ENCODE peak calls at places on chromosome 4, in four cellular contexts. Z, J, O and P are unnamed samples.
A peak's percentile ranks its signal among the peaks of the same experiment; 100 is the strongest.

GRCh38 chr4:40918330-40918729 is 168.6 kb downstream of the NSUN7 start:
- DNase-seq in Z (no peak), J (no peak), O (peak; percentile 54), P (no peak)

GRCh38 chr4:148216866-148217814 is 225.1 kb downstream of the NR3C2 start:
- DNase-seq in Z (no peak), J (no peak), O (no peak), P (no peak)

GRCh38 chr4:140427919-140428471 is 547 bp upstream of the CLGN start:
- DNase-seq in Z (no peak), J (peak; percentile 63), O (no peak), P (no peak)

GRCh38 chr4:3204021-3204431 is 44.9 kb upstream of the MSANTD1 start:
- DNase-seq in Z (no peak), J (no peak), O (no peak), P (no peak)

GRCh38 chr4:1767770-1768366 is 25.2 kb upstream of the FGFR3 start:
- DNase-seq in Z (no peak), J (peak; percentile 87), O (peak; percentile 45), P (peak; percentile 82)

GRCh38 chr4:150518559-150518958 is 63.4 kb upstream of the MAB21L2 start:
- DNase-seq in Z (no peak), J (no peak), O (no peak), P (no peak)

GRCh38 chr4:135718019-135718418 is 1516.4 kb upstream of the PABPC4L start:
- DNase-seq in Z (no peak), J (no peak), O (no peak), P (no peak)

GRCh38 chr4:118865091-118865708 is 23.5 kb upstream of the SYNPO2 start:
- DNase-seq in Z (no peak), J (peak; percentile 60), O (peak; percentile 23), P (no peak)

GRCh38 chr4:117400039-117400835 is 314.9 kb upstream of the TRAM1L1 start:
- DNase-seq in Z (no peak), J (no peak), O (no peak), P (no peak)

GRCh38 chr4:26015133-26015651 is 101.2 kb downstream of the SMIM20 start:
- DNase-seq in Z (no peak), J (no peak), O (no peak), P (no peak)

GRCh38 chr4:37615720-37616063 is 70.5 kb downstream of the RELL1 start:
- DNase-seq in Z (no peak), J (no peak), O (no peak), P (no peak)

GRCh38 chr4:13910556-13910955 is 283.0 kb upstream of the BOD1L1 start:
- DNase-seq in Z (no peak), J (no peak), O (no peak), P (no peak)

GRCh38 chr4:13912966-13913365 is 285.4 kb upstream of the BOD1L1 start:
- DNase-seq in Z (no peak), J (peak; percentile 18), O (no peak), P (no peak)

GRCh38 chr4:13908455-13908854 is 280.9 kb upstream of the BOD1L1 start:
- DNase-seq in Z (no peak), J (no peak), O (no peak), P (no peak)

GRCh38 chr4:13912436-13912835 is 284.9 kb upstream of the BOD1L1 start:
- DNase-seq in Z (no peak), J (peak; percentile 20), O (no peak), P (no peak)

GRCh38 chr4:13911256-13911655 is 283.7 kb upstream of the BOD1L1 start:
- DNase-seq in Z (no peak), J (no peak), O (no peak), P (no peak)
- H3K4me1 ChIP-seq in Z (no peaks in the 10 kb centered on the region), J (peaks cover 42% of the 10 kb centered on the region), O (no peaks in the 10 kb centered on the region), P (no peaks in the 10 kb centered on the region)

GRCh38 chr4:80202784-80203553 is 5.7 kb downstream of the PRDM8 start:
- DNase-seq in Z (peak; percentile 25), J (peak; percentile 20), O (no peak), P (peak; percentile 59)

GRCh38 chr4:80202190-80202711 is 4.9 kb downstream of the PRDM8 start:
- DNase-seq in Z (peak; percentile 77), J (peak; percentile 84), O (peak; percentile 87), P (peak; percentile 90)

GRCh38 chr4:80199947-80200346 is 2.6 kb downstream of the PRDM8 start:
- DNase-seq in Z (no peak), J (no peak), O (no peak), P (no peak)

GRCh38 chr4:80199004-80199579 is 1.8 kb downstream of the PRDM8 start:
- DNase-seq in Z (no peak), J (no peak), O (no peak), P (no peak)

DNA sequence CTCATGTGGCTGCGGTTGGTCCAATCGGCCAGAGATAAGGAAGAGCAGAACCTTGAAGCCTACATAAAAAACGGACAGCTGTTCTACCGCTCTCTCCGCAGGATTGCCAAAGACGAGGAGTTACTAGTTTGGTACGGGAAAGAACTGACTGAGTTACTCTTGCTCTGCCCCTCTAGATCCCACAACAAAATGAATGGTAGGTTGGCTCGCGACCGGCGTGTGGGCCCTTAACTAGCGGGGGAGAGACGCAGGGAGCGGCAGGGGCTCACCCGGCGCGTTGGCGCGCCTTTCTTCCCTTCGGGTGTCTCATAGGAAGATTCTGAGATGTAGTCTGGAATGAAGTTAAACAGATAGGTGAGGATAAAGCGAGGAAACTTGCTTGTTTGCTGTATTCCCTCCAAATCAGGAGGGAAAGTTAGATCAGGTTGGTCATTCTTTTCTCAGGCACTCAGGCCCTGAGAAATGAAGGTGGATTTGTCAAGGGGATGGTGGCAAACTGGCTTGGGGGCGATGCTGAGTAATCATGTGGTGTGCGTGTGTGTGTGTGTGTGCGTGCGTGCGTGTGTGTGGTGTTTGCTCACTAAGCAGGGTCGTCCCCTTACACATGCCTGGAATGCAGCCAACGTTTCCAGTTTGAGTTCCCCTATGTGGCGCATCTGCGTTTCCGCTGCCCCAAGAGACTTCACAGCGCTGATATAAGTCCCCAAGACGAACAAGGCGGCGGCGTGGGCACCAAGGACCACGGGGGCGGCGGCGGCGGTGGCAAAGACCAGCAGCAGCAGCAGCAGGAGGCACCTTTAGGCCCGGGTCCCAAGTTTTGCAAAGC is 4.2 kb downstream of the PRDM8 start:
- DNase-seq in Z (peak; percentile 53), J (no peak), O (no peak), P (peak; percentile 65)
- H3K27me3 ChIP-seq in Z (no peaks in the 10 kb centered on the region), J (peaks cover 1% of the 10 kb centered on the region), O (peaks cover 23% of the 10 kb centered on the region), P (peaks cover 57% of the 10 kb centered on the region)

GRCh38 chr4:93834371-93835066 is 6.0 kb downstream of the ATOH1 start:
- DNase-seq in Z (no peak), J (no peak), O (no peak), P (no peak)
- H3K9me3 ChIP-seq in Z (no peaks in the 10 kb centered on the region), J (no peaks in the 10 kb centered on the region), O (no peaks in the 10 kb centered on the region), P (no peaks in the 10 kb centered on the region)

DNA sequence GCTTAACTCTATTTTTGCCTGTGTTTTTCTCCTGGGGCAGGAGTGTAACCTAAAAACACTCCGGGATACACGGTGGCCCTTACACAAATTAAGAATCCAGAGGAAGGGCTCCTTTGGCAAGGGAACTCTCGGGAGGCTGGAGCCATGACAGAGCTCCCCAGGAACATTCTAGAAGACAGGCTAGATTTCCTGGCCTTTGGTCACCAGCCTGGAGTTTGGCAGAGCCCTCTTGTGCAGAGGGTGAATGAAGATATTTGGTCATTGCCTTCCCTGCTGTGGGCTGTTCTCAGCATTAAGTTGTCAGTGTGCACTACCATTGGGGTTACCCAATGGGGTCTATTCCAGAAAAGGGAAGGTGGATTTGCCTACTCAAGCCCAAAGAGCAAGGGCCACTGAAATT is 53.8 kb upstream of the LNX1 start:
- DNase-seq in Z (no peak), J (no peak), O (no peak), P (no peak)
- H3K4me1 ChIP-seq in Z (no peaks in the 10 kb centered on the region), J (peaks cover 39% of the 10 kb centered on the region), O (no peaks in the 10 kb centered on the region), P (peaks cover 32% of the 10 kb centered on the region)

GRCh38 chr4:112332398-112332797 is 35.2 kb downstream of the ALPK1 start:
- DNase-seq in Z (no peak), J (no peak), O (no peak), P (no peak)
- H3K27me3 ChIP-seq in Z (no peaks in the 10 kb centered on the region), J (no peaks in the 10 kb centered on the region), O (no peaks in the 10 kb centered on the region), P (no peaks in the 10 kb centered on the region)

DNA sequence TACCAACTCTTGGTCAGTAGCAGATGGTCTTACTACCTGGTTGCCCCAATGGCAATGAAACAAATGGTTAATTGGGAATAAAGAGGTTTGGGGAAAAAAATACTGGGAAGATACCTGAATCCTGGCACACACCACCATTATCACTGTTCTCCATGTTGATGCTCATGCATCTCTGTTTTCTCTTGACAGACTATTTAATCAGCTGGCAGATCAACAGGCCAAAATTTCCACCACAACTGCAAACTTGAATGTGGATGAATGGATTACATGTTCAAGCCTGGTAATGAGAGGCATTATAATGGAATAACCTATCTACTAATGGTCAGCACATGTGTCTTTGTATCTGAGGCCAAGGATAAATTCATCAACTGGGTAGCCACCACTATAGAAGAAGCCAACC is 45.7 kb downstream of the ZNF721 start:
- DNase-seq in Z (no peak), J (no peak), O (no peak), P (no peak)
- H3K9me3 ChIP-seq in Z (peaks cover 63% of the 10 kb centered on the region), J (peaks cover 61% of the 10 kb centered on the region), O (peaks cover 18% of the 10 kb centered on the region), P (peaks cover 100% of the 10 kb centered on the region)

GRCh38 chr4:166657261-166657660 is 577.0 kb downstream of the SPOCK3 start:
- DNase-seq in Z (no peak), J (no peak), O (no peak), P (no peak)
- H3K4me1 ChIP-seq in Z (no peaks in the 10 kb centered on the region), J (no peaks in the 10 kb centered on the region), O (no peaks in the 10 kb centered on the region), P (no peaks in the 10 kb centered on the region)